ENCODE peak calls at places on chromosomes 12 and 14, in four cellular contexts. One of them, this sample, is unnamed.

GRCh38 chr12:66405395-66405794 is 103.1 kb downstream of the HELB start:
- DNase-seq in sigmoid colon: no peak
- DNase-seq in A549: no peak
- DNase-seq in gastrocnemius medialis: no peak
- DNase-seq in this sample: no peak

GRCh38 chr12:65306229-65306602 is 27.7 kb downstream of the MSRB3 start:
- DNase-seq in gastrocnemius medialis: no peak
- DNase-seq in sigmoid colon: no peak
- DNase-seq in A549: no peak
- DNase-seq in this sample: no peak

GRCh38 chr14:73761621-73762355 is 47.6 kb upstream of the PNMA1 start:
- DNase-seq in A549: no peak
- DNase-seq in sigmoid colon: peak; percentile 69
- DNase-seq in gastrocnemius medialis: no peak
- DNase-seq in this sample: no peak

GRCh38 chr14:51401756-51402155 is 161.7 kb downstream of the TMX1 start:
- DNase-seq in sigmoid colon: no peak
- DNase-seq in gastrocnemius medialis: no peak
- DNase-seq in A549: no peak
- DNase-seq in this sample: peak; percentile 25

GRCh38 chr14:31283153-31283552 is 75.6 kb upstream of the HECTD1 start:
- DNase-seq in A549: no peak
- DNase-seq in gastrocnemius medialis: no peak
- DNase-seq in sigmoid colon: no peak
- DNase-seq in this sample: no peak

GRCh38 chr12:98438826-98439225 is 76.6 kb upstream of the TMPO start:
- DNase-seq in gastrocnemius medialis: no peak
- DNase-seq in sigmoid colon: no peak
- DNase-seq in A549: no peak
- DNase-seq in this sample: no peak

GRCh38 chr14:50333010-50333409 is 20.9 kb downstream of the DMAC2L start:
- DNase-seq in A549: no peak
- DNase-seq in sigmoid colon: peak; percentile 75
- DNase-seq in gastrocnemius medialis: no peak
- DNase-seq in this sample: peak; percentile 81

GRCh38 chr12:116727902-116728301 is 10.0 kb downstream of the SPRING1 start:
- DNase-seq in A549: no peak
- DNase-seq in gastrocnemius medialis: no peak
- DNase-seq in sigmoid colon: no peak
- DNase-seq in this sample: no peak

DNA sequence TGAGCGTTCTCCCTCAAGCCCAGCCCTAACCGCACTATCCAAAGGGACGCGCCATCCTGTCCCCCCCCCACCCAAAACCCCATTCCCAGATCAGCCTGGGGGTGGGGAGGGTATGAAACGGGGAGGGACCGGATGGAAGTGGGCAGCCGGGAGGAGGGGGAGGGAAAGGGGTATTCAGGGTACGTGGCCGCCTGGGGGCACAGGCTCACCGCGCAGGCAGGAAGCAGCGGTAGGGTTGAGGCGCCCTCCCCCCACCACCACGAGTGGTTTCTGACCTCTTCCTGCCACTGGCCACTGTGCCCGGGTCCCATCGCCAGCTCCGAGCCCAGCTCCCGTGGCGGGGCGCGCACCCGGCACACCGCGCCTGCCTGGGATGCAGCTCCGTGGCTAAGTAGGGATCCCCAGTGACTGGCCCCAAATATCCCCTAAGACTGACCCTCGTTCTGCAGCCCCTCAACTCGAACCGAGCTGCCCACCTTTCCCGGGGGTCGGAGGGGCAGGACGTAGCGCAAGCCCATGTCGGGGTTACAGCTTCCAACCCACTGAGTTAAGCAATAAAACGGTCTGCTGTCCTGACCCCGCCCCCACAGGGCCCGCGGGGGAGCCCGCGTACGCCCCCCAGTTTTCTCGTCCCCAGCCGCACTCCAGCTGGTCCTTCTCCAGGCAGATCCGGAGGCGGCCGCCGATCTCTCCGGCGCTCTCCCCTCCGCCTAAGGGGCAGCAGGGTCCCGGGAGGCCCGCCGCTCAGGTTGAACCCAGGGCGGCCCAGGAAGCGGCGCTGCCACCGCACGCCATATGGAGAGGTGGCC is 1.2 kb downstream of the ACTN1 start:
- DNase-seq in sigmoid colon: peak; percentile 95
- DNase-seq in A549: peak; percentile 78
- DNase-seq in gastrocnemius medialis: no peak
- DNase-seq in this sample: peak; percentile 82
- TF ChIP-seq POLR2A in sigmoid colon: peak; percentile 80
- TF ChIP-seq POLR2A in A549: peak; percentile 54
- TF ChIP-seq POLR2A in gastrocnemius medialis: peak; percentile 21
- TF ChIP-seq POLR2A in this sample: peak; percentile 72

DNA sequence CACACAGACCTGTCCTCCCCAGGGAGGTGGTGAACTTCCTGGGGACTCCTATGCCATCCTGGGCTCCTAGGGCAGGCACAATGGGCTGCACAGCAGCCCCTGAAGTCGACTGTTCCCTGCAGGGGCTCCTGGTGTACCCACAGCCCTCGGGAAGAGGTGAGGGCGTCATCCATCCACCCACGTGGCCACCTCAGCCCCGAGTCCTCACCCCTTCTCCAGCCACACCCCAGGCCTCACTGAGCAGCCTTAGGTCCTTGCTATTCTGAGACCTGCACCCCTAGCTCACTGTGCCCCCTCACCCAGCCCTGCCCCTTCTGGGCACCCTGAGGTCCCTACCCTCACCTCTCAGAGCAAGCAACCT is 38.9 kb downstream of the BEGAIN start:
- DNase-seq in gastrocnemius medialis: no peak
- DNase-seq in A549: no peak
- DNase-seq in sigmoid colon: no peak
- DNase-seq in this sample: no peak
- H3K4me3 ChIP-seq in gastrocnemius medialis: no peak overlapping the region
- H3K4me3 ChIP-seq in A549: no peak overlapping the region
- H3K4me3 ChIP-seq in sigmoid colon: no peak overlapping the region
- H3K4me3 ChIP-seq in this sample: no peak overlapping the region

GRCh38 chr14:64885555-64885954 is 5.8 kb upstream of the SPTB start:
- DNase-seq in gastrocnemius medialis: no peak
- DNase-seq in A549: no peak
- DNase-seq in sigmoid colon: no peak
- DNase-seq in this sample: no peak
- TF ChIP-seq POLR2A in gastrocnemius medialis: no peak
- TF ChIP-seq POLR2A in A549: no peak
- TF ChIP-seq POLR2A in sigmoid colon: no peak
- TF ChIP-seq POLR2A in this sample: no peak

DNA sequence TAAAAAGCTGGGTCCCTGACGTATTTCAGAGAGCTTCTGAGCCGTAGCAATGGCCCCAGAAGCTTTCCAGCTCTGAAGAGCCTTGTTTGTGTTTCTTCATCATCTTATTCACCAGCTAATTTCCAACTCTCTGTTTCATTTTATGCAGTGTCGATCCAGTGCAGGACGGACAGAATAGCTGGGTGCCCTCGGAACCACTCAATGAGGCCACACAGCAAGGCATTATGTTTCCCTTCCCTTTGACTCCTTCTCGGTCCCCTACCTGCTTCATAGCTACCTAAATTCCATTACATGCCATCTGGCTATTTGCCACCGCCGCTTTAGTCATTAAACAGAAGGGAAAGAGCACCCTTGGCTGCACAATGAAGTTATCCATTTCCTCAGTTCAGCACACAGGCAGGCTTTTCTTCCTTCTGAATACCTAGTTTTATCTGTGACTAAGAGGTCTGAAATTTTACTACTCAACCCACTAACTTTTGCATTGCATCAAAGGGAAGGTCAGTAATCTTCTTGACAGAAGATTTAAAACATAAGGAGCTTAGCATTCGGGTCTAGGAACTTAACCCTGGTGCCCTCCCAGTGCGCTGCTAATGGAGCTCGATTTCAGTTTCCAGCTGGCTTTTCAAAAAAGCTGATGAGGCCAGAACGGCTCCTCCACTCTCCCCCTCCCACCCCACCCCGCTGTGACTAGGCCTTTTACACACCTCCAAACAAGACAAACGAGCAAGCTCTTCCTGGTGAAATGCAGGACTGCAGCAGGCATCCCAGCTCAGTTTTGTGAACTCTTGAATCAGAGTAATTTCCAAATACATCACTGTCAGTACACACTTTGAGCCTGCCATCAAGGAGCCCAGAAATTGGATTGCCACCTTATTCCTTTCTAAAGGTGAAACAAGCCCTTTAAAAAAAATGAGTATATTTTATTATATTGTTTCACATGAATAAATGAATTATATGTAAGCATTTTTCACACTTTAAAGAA is 176.7 kb downstream of the GXYLT1 start:
- DNase-seq in gastrocnemius medialis: no peak
- DNase-seq in A549: no peak
- DNase-seq in sigmoid colon: no peak
- DNase-seq in this sample: no peak
- H3K4me3 ChIP-seq in gastrocnemius medialis: no peak overlapping the region
- H3K4me3 ChIP-seq in A549: no peak overlapping the region
- H3K4me3 ChIP-seq in sigmoid colon: no peak overlapping the region
- H3K4me3 ChIP-seq in this sample: no peak overlapping the region

This sample was measured in uterus.